ENCODE peak calls at places on chromosomes 7 and 10, in six cellular contexts. K, Z, R, H, N and Y are unnamed samples. For H3K79me2, the result is how much of the 10 kb centered on the place peaks cover.

GRCh38 chr7:47720907-47721244 is 139.0 kb upstream of the TNS3 start:
- DNase-seq in K (no peak), Z (no peak), R (no peak), H (no peak), N (no peak), Y (no peak)

GRCh38 chr10:59268460-59268859 is 92.0 kb downstream of the PHYHIPL start:
- DNase-seq in K (no peak), Z (no peak), R (no peak), H (no peak), N (no peak), Y (no peak)

GRCh38 chr10:5544216-5544805 is 19.6 kb downstream of the CALML3 start:
- DNase-seq in K (no peak), Z (no peak), R (no peak), H (no peak), N (no peak), Y (no peak)

GRCh38 chr10:77274046-77274795 is 363.4 kb downstream of the KCNMA1 start:
- DNase-seq in K (no peak), Z (no peak), R (no peak), H (no peak), N (no peak), Y (no peak)

GRCh38 chr10:69242844-69243212 is 22.7 kb downstream of the HKDC1 start:
- DNase-seq in K (no peak), Z (no peak), R (no peak), H (no peak), N (no peak), Y (no peak)

GRCh38 chr10:3757638-3758490 is 27.1 kb downstream of the KLF6 start:
- DNase-seq in K (no peak), Z (peak), R (no peak), H (no peak), N (no peak), Y (no peak)

GRCh38 chr10:71812016-71812912 is 38.8 kb downstream of the PSAP start:
- DNase-seq in K (peak), Z (no peak), R (peak), H (peak), N (peak), Y (peak)

GRCh38 chr7:139172775-139173174 is 58.3 kb upstream of the UBN2 start:
- DNase-seq in K (no peak), Z (no peak), R (no peak), H (no peak), N (no peak), Y (no peak)

GRCh38 chr10:101843032-101843991 is at the start of gene KCNIP2:
- DNase-seq in K (peak), Z (no peak), R (no peak), H (no peak), N (peak), Y (no peak)

GRCh38 chr7:20064974-20065862 is 152.0 kb downstream of the MACC1 start:
- DNase-seq in K (no peak), Z (peak), R (no peak), H (no peak), N (no peak), Y (peak)

GRCh38 chr7:92133737-92134270 is 473 bp downstream of the CYP51A1 start:
- DNase-seq in K (peak), Z (no peak), R (peak), H (peak), N (peak), Y (peak)

GRCh38 chr7:92133133-92133736 is 1.0 kb downstream of the CYP51A1 start:
- DNase-seq in K (no peak), Z (no peak), R (peak), H (no peak), N (no peak), Y (no peak)

GRCh38 chr7:92135100-92135429 is 788 bp upstream of the CYP51A1 start:
- DNase-seq in K (peak), Z (no peak), R (no peak), H (peak), N (no peak), Y (no peak)

GRCh38 chr7:92135490-92135889 is 1.2 kb upstream of the CYP51A1 start:
- DNase-seq in K (no peak), Z (no peak), R (no peak), H (peak), N (no peak), Y (no peak)

GRCh38 chr7:92134271-92135099 is at the start of gene CYP51A1:
- DNase-seq in K (peak), Z (peak), R (peak), H (peak), N (peak), Y (peak)
- H3K79me2 ChIP-seq in K (half or more), Z (under half), R (under half), H (half or more), N (under half), Y (under half)

GRCh38 chr7:99325597-99326407 is at the start of gene ARPC1A:
- DNase-seq in K (peak), Z (peak), R (peak), H (peak), N (peak), Y (peak)
- TF ChIP-seq POLR2A in K (peak), Z (peak), R (peak), H (peak), N (peak), Y (peak)

GRCh38 chr7:80047856-80048459 is 86.7 kb upstream of the GNAI1 start:
- DNase-seq in K (no peak), Z (no peak), R (no peak), H (no peak), N (no peak), Y (no peak)
- TF ChIP-seq CTCF in K (no peak), Z (no peak), R (no peak), H (no peak), N (no peak), Y (peak)

GRCh38 chr10:126049741-126050140 is 153.4 kb downstream of the FANK1 start:
- DNase-seq in K (no peak), Z (no peak), R (peak), H (no peak), N (no peak), Y (no peak)

GRCh38 chr10:126054191-126054590 is 157.8 kb downstream of the FANK1 start:
- DNase-seq in K (no peak), Z (no peak), R (no peak), H (no peak), N (no peak), Y (no peak)

GRCh38 chr10:126050301-126050700 is 153.9 kb downstream of the FANK1 start:
- DNase-seq in K (no peak), Z (no peak), R (no peak), H (no peak), N (no peak), Y (no peak)

GRCh38 chr10:126057494-126057893 is 161.1 kb downstream of the FANK1 start:
- DNase-seq in K (no peak), Z (no peak), R (no peak), H (no peak), N (peak), Y (no peak)

DNA sequence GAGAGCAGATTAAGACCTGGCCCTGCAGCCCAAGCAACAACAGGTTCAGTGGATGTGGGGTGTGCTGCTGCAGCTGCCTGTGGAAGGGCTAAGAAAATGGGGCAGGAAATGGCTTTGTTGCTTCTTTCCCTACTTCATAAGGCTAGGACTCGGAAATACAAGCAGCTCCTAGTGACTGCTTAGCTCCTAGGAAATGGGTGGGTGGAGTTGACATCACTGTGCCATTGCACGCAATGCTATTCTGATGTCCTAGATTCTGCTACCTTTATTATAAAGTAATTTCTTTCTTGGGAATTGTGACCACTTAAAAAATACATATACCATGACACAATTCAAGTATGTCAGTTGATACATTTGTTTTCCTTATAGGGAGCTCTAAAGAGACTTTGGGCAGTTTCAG is 155.8 kb downstream of the FANK1 start:
- DNase-seq in K (no peak), Z (no peak), R (no peak), H (no peak), N (no peak), Y (no peak)
- H3K79me2 ChIP-seq in K (under half), Z (under half), R (under half), H (under half), N (under half), Y (under half)